ENCODE peak calls at places on chromosomes 3 and 15, in seven cellular contexts. Q, D, N, C, I, B and F are unnamed samples. For H3K4me1, the result is how much of the 10 kb centered on the place peaks cover.

GRCh38 chr3:102002056-102002455 is 152.7 kb downstream of the NFKBIZ start:
- DNase-seq in I (no peak), N (no peak), B (no peak), C (no peak), D (no peak), Q (no peak), F (no peak)

GRCh38 chr3:134378818-134379217 is 4.6 kb upstream of the AMOTL2 start:
- DNase-seq in C (no peak), Q (no peak), B (no peak), D (no peak), I (no peak), N (no peak), F (no peak)

GRCh38 chr3:18778094-18778493 is 353.0 kb upstream of the SATB1 start:
- DNase-seq in Q (no peak), D (no peak), B (no peak), I (no peak), C (no peak), N (no peak), F (no peak)

GRCh38 chr3:64361962-64362735 is 136.9 kb upstream of the PRICKLE2 start:
- DNase-seq in C (no peak), I (no peak), D (no peak), Q (no peak), B (no peak), N (peak), F (no peak)

GRCh38 chr3:126621627-126622345 is 33.1 kb downstream of the TXNRD3 start:
- DNase-seq in N (peak), C (no peak), D (no peak), B (no peak), Q (no peak), I (no peak), F (no peak)

GRCh38 chr15:84079885-84080777 is 155.4 kb upstream of the GOLGA6L4 start:
- DNase-seq in C (peak), B (no peak), D (peak), N (peak), I (peak), Q (peak), F (peak)

GRCh38 chr3:40843851-40844548 is 319.2 kb downstream of the ZNF621 start:
- DNase-seq in N (no peak), B (peak), Q (no peak), I (no peak), D (no peak), C (no peak), F (no peak)

GRCh38 chr3:129463094-129463493 is 23.1 kb downstream of the IFT122 start:
- DNase-seq in D (no peak), B (no peak), I (no peak), C (no peak), N (no peak), Q (no peak), F (no peak)

GRCh38 chr3:135781026-135781815 is 184.3 kb upstream of the PPP2R3A start:
- DNase-seq in I (no peak), C (no peak), B (no peak), N (no peak), Q (no peak), D (no peak), F (no peak)

GRCh38 chr15:37695719-37696118 is 238.7 kb upstream of the TMCO5A start:
- DNase-seq in D (no peak), I (no peak), B (no peak), C (no peak), Q (no peak), N (peak), F (no peak)

GRCh38 chr3:170724599-170724998 is 138.7 kb upstream of the SLC7A14 start:
- DNase-seq in N (peak), Q (no peak), I (no peak), C (no peak), D (no peak), B (no peak), F (peak)

GRCh38 chr3:128969993-128970740 is 23.7 kb downstream of the CFAP92 start:
- DNase-seq in N (peak), Q (peak), C (peak), B (peak), I (no peak), D (peak), F (no peak)

GRCh38 chr3:13705702-13706280 is 156.9 kb downstream of the FBLN2 start:
- DNase-seq in B (no peak), Q (no peak), N (no peak), C (no peak), D (no peak), I (peak), F (no peak)

GRCh38 chr3:49422379-49423248 is at the start of gene AMT:
- DNase-seq in I (peak), Q (no peak), D (peak), B (peak), N (no peak), C (no peak), F (peak)

GRCh38 chr15:78810003-78810376 is 1.3 kb downstream of the ADAMTS7 start:
- DNase-seq in D (no peak), Q (no peak), I (no peak), N (no peak), C (no peak), B (no peak), F (no peak)

GRCh38 chr3:170467560-170467959 is 48.9 kb downstream of the CLDN11 start:
- DNase-seq in N (no peak), C (no peak), D (no peak), B (no peak), I (no peak), Q (no peak), F (no peak)

GRCh38 chr3:126913524-126913923 is 69.4 kb upstream of the PLXNA1 start:
- DNase-seq in C (no peak), Q (no peak), N (no peak), D (peak), I (no peak), B (no peak), F (no peak)

GRCh38 chr3:19652336-19652735 is 281.7 kb downstream of the EFHB start:
- DNase-seq in I (no peak), N (no peak), C (no peak), Q (no peak), D (no peak), B (no peak), F (no peak)

GRCh38 chr15:71588746-71589145 is 221.6 kb upstream of the NR2E3 start:
- DNase-seq in Q (no peak), B (no peak), I (no peak), D (no peak), N (peak), C (no peak), F (no peak)

GRCh38 chr3:141305436-141305835 is 62.9 kb upstream of the ZBTB38 start:
- DNase-seq in I (no peak), Q (no peak), C (no peak), D (no peak), N (peak), B (no peak), F (no peak)

GRCh38 chr3:127817331-127817821 is 4.9 kb downstream of the MGLL start:
- DNase-seq in B (peak), N (peak), I (no peak), D (peak), Q (no peak), C (no peak), F (no peak)

GRCh38 chr15:76199106-76200082 is 111.9 kb downstream of the ETFA start:
- DNase-seq in N (peak), D (peak), B (no peak), I (no peak), C (no peak), Q (no peak), F (no peak)

GRCh38 chr3:130601662-130602061 is 84.7 kb downstream of the COL6A6 start:
- DNase-seq in B (no peak), C (no peak), D (no peak), Q (no peak), N (peak), I (no peak), F (no peak)

GRCh38 chr3:171836836-171837235 is 6.3 kb upstream of the TMEM212 start:
- DNase-seq in D (no peak), Q (no peak), N (no peak), I (no peak), C (no peak), B (no peak), F (no peak)

GRCh38 chr3:171837698-171838097 is 5.5 kb upstream of the TMEM212 start:
- DNase-seq in B (no peak), D (no peak), Q (no peak), C (no peak), N (no peak), I (no peak), F (no peak)

GRCh38 chr3:171840484-171840830 is 2.7 kb upstream of the TMEM212 start:
- DNase-seq in Q (no peak), D (no peak), I (no peak), N (no peak), C (no peak), B (no peak), F (no peak)

GRCh38 chr3:171839270-171839669 is 3.9 kb upstream of the TMEM212 start:
- DNase-seq in C (no peak), I (no peak), Q (no peak), N (no peak), D (no peak), B (no peak), F (no peak)

GRCh38 chr3:171838218-171838720 is 4.9 kb upstream of the TMEM212 start:
- DNase-seq in C (no peak), N (peak), Q (no peak), B (peak), I (no peak), D (peak), F (peak)
- H3K4me1 ChIP-seq in C (under half), N (under half), Q (under half), B (under half), I (under half), D (under half), F (under half)

GRCh38 chr3:157159762-157160651 is at the start of gene CCNL1:
- DNase-seq in B (peak), I (peak), D (peak), C (peak), N (peak), Q (peak), F (peak)
- H3K4me1 ChIP-seq in B (under half), I (under half), D (under half), C (half or more), N (under half), Q (under half), F (under half)

GRCh38 chr15:67118808-67119207 is 53.4 kb downstream of the SMAD3 start:
- DNase-seq in D (no peak), N (no peak), Q (no peak), B (no peak), I (no peak), C (no peak), F (no peak)
- H3K4me1 ChIP-seq in D (under half), N (half or more), Q (half or more), B (half or more), I (under half), C (half or more), F (under half)

GRCh38 chr3:146153429-146153828 is 7.6 kb downstream of the PLOD2 start:
- DNase-seq in C (no peak), Q (no peak), B (no peak), N (no peak), I (no peak), D (no peak), F (no peak)
- H3K4me1 ChIP-seq in C (under half), Q (under half), B (under half), N (under half), I (under half), D (under half), F (under half)

GRCh38 chr3:86382556-86382955 is 608.4 kb downstream of the VGLL3 start:
- DNase-seq in C (no peak), Q (no peak), D (no peak), I (no peak), N (no peak), B (no peak), F (no peak)
- H3K4me1 ChIP-seq in C (under half), Q (under half), D (under half), I (under half), N (under half), B (under half), F (under half)

DNA sequence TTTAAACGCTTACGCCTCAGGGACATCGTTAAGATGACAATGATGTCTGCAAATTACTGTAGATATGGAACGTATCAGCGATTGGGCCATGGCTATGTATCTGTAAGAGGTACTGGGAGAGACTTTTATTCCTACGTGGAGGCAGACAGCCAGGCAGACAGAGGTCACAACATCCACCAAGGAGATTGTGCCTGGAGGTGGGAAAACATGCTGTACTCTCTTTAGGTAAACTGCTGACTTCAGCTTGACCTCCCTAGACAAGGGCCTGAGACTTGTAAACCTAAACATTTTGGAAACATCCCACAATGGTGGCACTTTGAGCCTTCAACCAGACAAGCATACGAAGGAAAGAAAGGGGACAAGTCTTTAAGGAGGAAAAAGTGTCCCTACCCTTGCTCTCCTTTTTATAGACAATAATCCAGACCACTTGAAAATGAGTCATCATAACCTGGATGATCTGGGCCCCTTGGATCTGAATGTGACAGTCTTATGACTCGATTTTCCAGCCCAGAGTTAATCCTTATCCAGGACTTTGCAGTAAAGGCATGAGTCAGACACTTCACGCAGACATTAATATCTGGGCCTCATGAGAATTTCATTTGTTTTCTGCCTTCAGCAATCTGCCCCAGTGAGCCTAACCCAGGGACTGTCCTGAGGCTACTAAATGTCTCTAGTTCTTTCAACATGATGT is 6.7 kb upstream of the LDHAL6B start:
- DNase-seq in D (no peak), C (no peak), B (no peak), N (peak), I (no peak), Q (no peak), F (no peak)
- H3K4me1 ChIP-seq in D (under half), C (under half), B (under half), N (under half), I (under half), Q (under half), F (under half)

GRCh38 chr3:42056840-42057239 is 34.3 kb upstream of the TRAK1 start:
- DNase-seq in C (no peak), B (no peak), D (peak), I (no peak), N (no peak), Q (no peak), F (no peak)

GRCh38 chr3:42061711-42062408 is 29.3 kb upstream of the TRAK1 start:
- DNase-seq in D (peak), B (peak), N (peak), Q (no peak), C (no peak), I (no peak), F (no peak)

GRCh38 chr3:42055291-42055690 is 35.9 kb upstream of the TRAK1 start:
- DNase-seq in N (peak), B (no peak), D (no peak), C (no peak), Q (no peak), I (no peak), F (no peak)

GRCh38 chr3:42061042-42061710 is 30.0 kb upstream of the TRAK1 start:
- DNase-seq in D (no peak), I (no peak), C (no peak), N (no peak), B (no peak), Q (no peak), F (no peak)

DNA sequence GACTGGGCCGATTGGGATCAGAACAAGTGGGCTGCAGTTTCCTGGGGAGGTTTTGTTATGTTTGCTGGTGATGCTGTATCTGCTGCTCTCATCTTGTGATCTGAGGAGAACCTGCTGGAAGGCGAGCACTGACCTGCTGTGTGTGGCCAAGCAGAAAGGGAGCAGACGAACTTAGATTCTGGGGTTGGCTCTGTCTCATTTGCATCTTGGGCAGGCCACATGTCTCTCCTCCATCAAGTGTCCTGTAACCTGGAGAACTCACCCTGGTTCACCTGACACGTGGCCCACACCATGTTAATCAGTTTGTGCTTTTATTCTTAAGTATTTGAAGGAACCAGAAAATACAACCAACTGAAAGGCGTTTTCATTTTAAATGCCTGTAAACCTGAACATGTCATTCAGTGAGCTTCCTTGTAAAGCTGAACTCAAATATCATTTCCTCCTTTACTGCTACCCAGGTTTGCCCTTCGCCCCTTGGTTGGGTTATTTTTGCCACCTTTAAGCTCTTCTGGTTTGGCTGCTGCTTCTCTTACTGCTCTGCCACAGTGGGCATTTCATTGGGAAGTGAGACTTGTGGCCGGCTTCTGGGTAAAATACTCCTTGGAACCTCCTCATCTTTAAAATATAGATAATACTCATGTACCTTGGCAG is 33.5 kb upstream of the TRAK1 start:
- DNase-seq in D (peak), I (no peak), N (no peak), Q (no peak), C (no peak), B (no peak), F (no peak)
- H3K4me1 ChIP-seq in D (under half), I (under half), N (under half), Q (under half), C (under half), B (under half), F (under half)

GRCh38 chr3:69367586-69367985 is 18.3 kb downstream of the FRMD4B start:
- DNase-seq in C (no peak), N (no peak), D (no peak), Q (no peak), I (no peak), B (no peak), F (no peak)

GRCh38 chr3:69368129-69368741 is 17.7 kb downstream of the FRMD4B start:
- DNase-seq in I (no peak), N (no peak), B (no peak), C (no peak), Q (no peak), D (peak), F (no peak)

GRCh38 chr3:69364354-69364753 is 21.5 kb downstream of the FRMD4B start:
- DNase-seq in C (no peak), Q (no peak), I (no peak), D (no peak), B (no peak), N (peak), F (no peak)

GRCh38 chr3:69370945-69371301 is 15.0 kb downstream of the FRMD4B start:
- DNase-seq in N (peak), I (no peak), Q (no peak), B (no peak), C (no peak), D (no peak), F (no peak)

GRCh38 chr3:69370156-69370944 is 15.5 kb downstream of the FRMD4B start:
- DNase-seq in Q (no peak), C (no peak), N (peak), I (peak), B (no peak), D (peak), F (peak)
- H3K4me1 ChIP-seq in Q (under half), C (under half), N (under half), I (under half), B (under half), D (under half), F (under half)